ENCODE peak calls at places on chromosomes 5 and 9, in eight cellular contexts. U is mesenteric fat pad; B is adrenal gland; Y is A172; M is activated naive CD4-positive, alpha-beta T cell treated with anti-CD3 and anti-CD28 coated beads, Interleukin-2, amount 10 ng/mL, durations not matched to agents 7 days and 5 days; H is GM04503; D is hypothalamus; C is Karpas-422. E is an unnamed sample.

GRCh38 chr9:106885451-106885850 is 22.5 kb downstream of the ZNF462 start:
- DNase-seq in U (no peak), B (no peak), Y (peak; percentile 86), M (no peak), H (peak; percentile 70), D (no peak), C (no peak), E (no peak)

GRCh38 chr9:94014066-94014654 is 59.0 kb upstream of the BARX1 start:
- DNase-seq in U (no peak), B (no peak), Y (peak; percentile 46), M (no peak), H (no peak), D (no peak), C (peak; percentile 67), E (peak; percentile 17)

GRCh38 chr5:146007270-146007669 is 70.9 kb downstream of the SH3RF2 start:
- DNase-seq in U (no peak), B (peak; percentile 41), Y (peak; percentile 76), M (no peak), H (no peak), D (no peak), C (peak; percentile 45), E (no peak)

GRCh38 chr5:71836084-71836483 is 117.0 kb downstream of the CARTPT start:
- DNase-seq in U (no peak), B (no peak), Y (peak; percentile 6), M (no peak), H (no peak), D (no peak), C (no peak), E (no peak)

GRCh38 chr9:130377612-130378011 is 67.1 kb upstream of the ASS1 start:
- DNase-seq in U (no peak), B (no peak), Y (no peak), M (no peak), H (no peak), D (no peak), C (no peak), E (no peak)

GRCh38 chr5:133780619-133781280 is 168.4 kb upstream of the FSTL4 start:
- DNase-seq in U (no peak), B (no peak), Y (no peak), M (no peak), H (no peak), D (no peak), C (no peak), E (no peak)

GRCh38 chr5:71865665-71866320 is 146.7 kb downstream of the CARTPT start:
- DNase-seq in U (no peak), B (no peak), Y (no peak), M (no peak), H (no peak), D (no peak), C (no peak), E (no peak)

GRCh38 chr5:37370550-37370863 is 399 bp downstream of the NUP155 start:
- DNase-seq in U (no peak), B (no peak), Y (no peak), M (no peak), H (no peak), D (no peak), C (no peak), E (no peak)

GRCh38 chr9:132412089-132412488 is 2.1 kb downstream of the CFAP77 start:
- DNase-seq in U (peak; percentile 84), B (no peak), Y (no peak), M (peak; percentile 44), H (no peak), D (no peak), C (peak; percentile 75), E (no peak)

GRCh38 chr9:117809751-117810150 is 105.5 kb downstream of the TLR4 start:
- DNase-seq in U (no peak), B (no peak), Y (no peak), M (no peak), H (no peak), D (no peak), C (no peak), E (no peak)

GRCh38 chr5:69528015-69528414 is 32.0 kb upstream of the GTF2H2C start:
- DNase-seq in U (no peak), B (no peak), Y (no peak), M (no peak), H (no peak), D (no peak), C (no peak), E (peak; percentile 20)

GRCh38 chr9:36914212-36914577 is 119.9 kb downstream of the PAX5 start:
- DNase-seq in U (no peak), B (no peak), Y (no peak), M (no peak), H (no peak), D (no peak), C (no peak), E (no peak)